ENCODE peak calls at places on chromosome 14, in four cellular contexts. One of them, this sample, is unnamed.
A peak's percentile ranks its signal among the peaks of the same experiment; 100 is the strongest.

GRCh38 chr14:58055497-58055896 is 96.5 kb downstream of the ARMH4 start:
- DNase-seq in non-pigmented ciliary epithelial cell: no peak
- DNase-seq in AG09309: no peak
- DNase-seq in T-cell: no peak
- DNase-seq in this sample: no peak

GRCh38 chr14:83994020-83994419 is 1535.9 kb upstream of the FLRT2 start:
- DNase-seq in non-pigmented ciliary epithelial cell: peak; percentile 67
- DNase-seq in AG09309: no peak
- DNase-seq in T-cell: no peak
- DNase-seq in this sample: no peak

GRCh38 chr14:52789118-52789517 is 2.3 kb downstream of the GNPNAT1 start:
- DNase-seq in non-pigmented ciliary epithelial cell: no peak
- DNase-seq in AG09309: no peak
- DNase-seq in T-cell: no peak
- DNase-seq in this sample: no peak

GRCh38 chr14:97705976-97706375 is 908.8 kb downstream of the VRK1 start:
- DNase-seq in non-pigmented ciliary epithelial cell: no peak
- DNase-seq in AG09309: no peak
- DNase-seq in T-cell: no peak
- DNase-seq in this sample: no peak

GRCh38 chr14:89251066-89251465 is 166.0 kb downstream of the FOXN3 start:
- DNase-seq in non-pigmented ciliary epithelial cell: no peak
- DNase-seq in AG09309: no peak
- DNase-seq in T-cell: no peak
- DNase-seq in this sample: no peak

GRCh38 chr14:62244221-62244620 is 482.0 kb downstream of the SNAPC1 start:
- DNase-seq in non-pigmented ciliary epithelial cell: no peak
- DNase-seq in AG09309: no peak
- DNase-seq in T-cell: no peak
- DNase-seq in this sample: no peak

GRCh38 chr14:88247228-88247627 is 75.8 kb downstream of the KCNK10 start:
- DNase-seq in non-pigmented ciliary epithelial cell: no peak
- DNase-seq in AG09309: no peak
- DNase-seq in T-cell: no peak
- DNase-seq in this sample: no peak

GRCh38 chr14:56215180-56215579 is 97.0 kb downstream of the PELI2 start:
- DNase-seq in non-pigmented ciliary epithelial cell: no peak
- DNase-seq in AG09309: no peak
- DNase-seq in T-cell: no peak
- DNase-seq in this sample: no peak

GRCh38 chr14:93112891-93113677 is 2.6 kb downstream of the ITPK1 start:
- DNase-seq in non-pigmented ciliary epithelial cell: no peak
- DNase-seq in AG09309: peak; percentile 61
- DNase-seq in T-cell: peak; percentile 53
- DNase-seq in this sample: peak; percentile 69

GRCh38 chr14:20719777-20720176 is 25.9 kb upstream of the EDDM3A start:
- DNase-seq in non-pigmented ciliary epithelial cell: no peak
- DNase-seq in AG09309: no peak
- DNase-seq in T-cell: no peak
- DNase-seq in this sample: no peak